ENCODE peak calls at places on chromosome 11, in seven cellular contexts. P, U, G, Y, C, J and B are unnamed samples. For H3K4me1, the result is how much of the 10 kb centered on the place peaks cover.

GRCh38 chr11:20671856-20672546 is 2.6 kb downstream of the NELL1 start:
- DNase-seq in P (no peak), U (no peak), G (no peak), Y (no peak), C (no peak), J (peak), B (no peak)

GRCh38 chr11:33461726-33462125 is 204.5 kb downstream of the HIPK3 start:
- DNase-seq in P (no peak), U (no peak), G (no peak), Y (no peak), C (no peak), J (peak), B (no peak)

GRCh38 chr11:118687906-118688305 is 8.5 kb upstream of the TREH start:
- DNase-seq in P (no peak), U (no peak), G (no peak), Y (no peak), C (no peak), J (no peak), B (no peak)

GRCh38 chr11:133215529-133216230 is 316.6 kb downstream of the OPCML start:
- DNase-seq in P (no peak), U (no peak), G (no peak), Y (no peak), C (no peak), J (no peak), B (no peak)

GRCh38 chr11:122020902-122021301 is 95.1 kb downstream of the BLID start:
- DNase-seq in P (no peak), U (no peak), G (peak), Y (peak), C (no peak), J (no peak), B (no peak)

GRCh38 chr11:70735976-70736375 is 337.6 kb downstream of the CTTN start:
- DNase-seq in P (no peak), U (no peak), G (no peak), Y (no peak), C (no peak), J (no peak), B (peak)

GRCh38 chr11:8060801-8061554 is 20.0 kb upstream of the TUB start:
- DNase-seq in P (no peak), U (peak), G (no peak), Y (no peak), C (no peak), J (peak), B (no peak)

GRCh38 chr11:104665631-104666030 is 232.6 kb downstream of the CASP12 start:
- DNase-seq in P (no peak), U (no peak), G (peak), Y (no peak), C (no peak), J (no peak), B (no peak)

GRCh38 chr11:73393011-73393380 is 16.8 kb downstream of the RELT start:
- DNase-seq in P (no peak), U (no peak), G (no peak), Y (no peak), C (no peak), J (no peak), B (no peak)

GRCh38 chr11:8767466-8768142 is 85.0 kb downstream of the RPL27A start:
- DNase-seq in P (no peak), U (peak), G (no peak), Y (no peak), C (no peak), J (peak), B (no peak)

GRCh38 chr11:102608699-102609098 is 16.4 kb downstream of the MMP20 start:
- DNase-seq in P (no peak), U (no peak), G (no peak), Y (no peak), C (no peak), J (peak), B (no peak)

GRCh38 chr11:114295676-114296081 is 520 bp upstream of the NNMT start:
- DNase-seq in P (no peak), U (no peak), G (no peak), Y (no peak), C (no peak), J (no peak), B (no peak)

GRCh38 chr11:120335596-120335927 is 651 bp upstream of the ARHGEF12 start:
- DNase-seq in P (no peak), U (peak), G (no peak), Y (no peak), C (peak), J (no peak), B (no peak)

GRCh38 chr11:2510626-2511402 is 66.0 kb downstream of the KCNQ1 start:
- DNase-seq in P (no peak), U (peak), G (no peak), Y (no peak), C (no peak), J (no peak), B (peak)

GRCh38 chr11:49995559-49995958 is 13.2 kb upstream of the OR4C12 start:
- DNase-seq in P (no peak), U (no peak), G (peak), Y (peak), C (peak), J (peak), B (peak)

GRCh38 chr11:63939351-63939920 is 634 bp downstream of the NAA40 start:
- DNase-seq in P (no peak), U (no peak), G (peak), Y (peak), C (no peak), J (peak), B (no peak)

GRCh38 chr11:126971305-126971704 is 29.3 kb downstream of the KIRREL3 start:
- DNase-seq in P (no peak), U (no peak), G (no peak), Y (no peak), C (no peak), J (no peak), B (no peak)

GRCh38 chr11:116231540-116231939 is 541.2 kb downstream of the BUD13 start:
- DNase-seq in P (no peak), U (no peak), G (no peak), Y (no peak), C (no peak), J (no peak), B (no peak)

GRCh38 chr11:79019981-79020380 is 420.8 kb downstream of the TENM4 start:
- DNase-seq in P (no peak), U (no peak), G (no peak), Y (no peak), C (no peak), J (no peak), B (no peak)

GRCh38 chr11:16603890-16604783 is 134.3 kb upstream of the C11orf58 start:
- DNase-seq in P (peak), U (peak), G (peak), Y (peak), C (peak), J (peak), B (peak)

GRCh38 chr11:71504526-71504925 is 22.5 kb upstream of the KRTAP5-7 start:
- DNase-seq in P (no peak), U (no peak), G (no peak), Y (no peak), C (no peak), J (no peak), B (peak)

GRCh38 chr11:34610324-34611041 is 10.4 kb upstream of the EHF start:
- DNase-seq in P (no peak), U (no peak), G (no peak), Y (no peak), C (no peak), J (no peak), B (no peak)

GRCh38 chr11:57379732-57380131 is 1.2 kb downstream of the PRG3 start:
- DNase-seq in P (no peak), U (no peak), G (peak), Y (peak), C (no peak), J (no peak), B (no peak)

GRCh38 chr11:106133529-106133928 is 56.1 kb downstream of the AASDHPPT start:
- DNase-seq in P (no peak), U (no peak), G (peak), Y (no peak), C (no peak), J (no peak), B (no peak)

GRCh38 chr11:79092791-79093313 is 348.0 kb downstream of the TENM4 start:
- DNase-seq in P (peak), U (no peak), G (peak), Y (no peak), C (no peak), J (peak), B (no peak)

GRCh38 chr11:126679033-126679432 is 321.5 kb downstream of the KIRREL3 start:
- DNase-seq in P (no peak), U (no peak), G (no peak), Y (no peak), C (no peak), J (no peak), B (no peak)

GRCh38 chr11:859394-860131 is 16.9 kb downstream of the TSPAN4 start:
- DNase-seq in P (peak), U (peak), G (peak), Y (peak), C (peak), J (peak), B (no peak)

GRCh38 chr11:29310016-29310415 is 706.8 kb downstream of the KCNA4 start:
- DNase-seq in P (no peak), U (no peak), G (peak), Y (no peak), C (no peak), J (peak), B (no peak)
- H3K27ac ChIP-seq in P (no peak), U (no peak), G (peak), Y (no peak), C (no peak), J (peak), B (no peak)

DNA sequence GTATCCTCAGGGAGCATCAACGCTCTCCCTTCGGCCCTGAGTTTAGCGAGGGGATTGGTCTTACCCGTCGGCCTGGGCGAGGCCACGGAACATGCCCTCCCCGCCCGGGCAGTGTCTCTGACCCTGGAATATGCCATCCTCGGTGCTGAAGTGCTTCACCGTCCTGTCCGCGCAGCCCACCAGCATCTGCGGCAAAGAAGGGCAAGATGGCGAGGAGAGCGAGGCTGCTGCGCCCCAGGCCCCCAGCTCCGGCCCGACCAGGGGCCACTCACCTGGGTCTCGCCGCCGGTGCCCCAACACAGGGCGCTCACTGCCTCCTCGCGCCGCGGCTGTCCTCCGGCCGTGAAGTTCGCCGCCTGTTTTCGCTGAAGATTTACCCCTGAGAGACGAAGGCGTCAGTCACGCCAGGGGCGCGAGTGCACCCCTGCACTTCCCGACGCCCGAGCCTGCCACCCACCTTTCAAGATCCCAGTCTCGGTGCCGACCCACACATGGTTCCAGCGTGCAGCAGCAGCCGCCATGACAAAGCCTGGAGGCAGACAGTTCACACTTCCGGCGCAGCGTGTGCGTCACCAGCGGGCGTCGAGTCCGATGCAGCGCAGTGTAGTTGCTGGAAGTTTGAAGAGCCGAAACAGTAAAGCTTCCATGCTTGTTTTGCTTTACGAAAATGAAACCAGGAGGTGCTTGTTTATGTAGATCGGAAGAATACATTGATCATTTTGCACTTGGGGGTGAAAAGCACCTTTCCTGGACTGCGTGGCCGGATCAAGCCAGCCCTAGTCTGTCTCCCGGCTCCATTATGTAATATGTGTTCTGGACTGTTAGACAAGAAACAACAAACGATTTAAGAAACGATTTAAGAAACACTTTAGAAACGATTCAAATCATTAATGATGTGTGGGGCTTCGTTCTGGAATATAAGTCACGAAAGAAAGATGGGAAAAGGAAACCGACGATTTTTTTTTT is at the start of gene WDR74:
- DNase-seq in P (peak), U (peak), G (peak), Y (peak), C (peak), J (peak), B (peak)
- TF ChIP-seq CTCF in P (no peak), U (no peak), G (no peak), Y (no peak), C (no peak), J (no peak), B (no peak)

GRCh38 chr11:107704432-107704831 is 7.4 kb downstream of the SLN start:
- DNase-seq in P (no peak), U (no peak), G (no peak), Y (no peak), C (no peak), J (peak), B (no peak)

GRCh38 chr11:107707128-107707760 is 4.6 kb downstream of the SLN start:
- DNase-seq in P (no peak), U (no peak), G (no peak), Y (no peak), C (no peak), J (no peak), B (no peak)

GRCh38 chr11:107702723-107703122 is 9.1 kb downstream of the SLN start:
- DNase-seq in P (no peak), U (no peak), G (no peak), Y (no peak), C (no peak), J (no peak), B (no peak)

GRCh38 chr11:107706531-107706930 is 5.3 kb downstream of the SLN start:
- DNase-seq in P (no peak), U (no peak), G (no peak), Y (no peak), C (no peak), J (no peak), B (no peak)

DNA sequence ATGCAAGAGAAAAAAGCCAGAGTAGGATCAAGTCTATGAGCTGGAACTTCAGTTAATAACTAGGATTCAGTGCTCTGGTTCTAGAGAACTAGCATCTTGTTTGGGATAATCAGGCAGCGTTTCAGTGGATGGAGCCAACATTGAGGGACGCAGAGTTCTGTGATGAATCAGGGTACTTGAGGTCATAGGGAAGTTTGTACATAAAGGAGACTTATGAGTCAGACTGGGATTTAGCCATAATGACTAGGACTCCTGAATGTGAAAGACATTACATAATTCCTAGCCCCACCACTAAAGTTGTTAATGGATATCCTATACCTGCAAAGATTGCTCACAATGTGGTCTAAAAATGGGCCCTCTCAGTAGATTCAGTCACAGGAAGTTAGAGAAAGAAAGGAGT is 6.8 kb downstream of the SLN start:
- DNase-seq in P (no peak), U (no peak), G (peak), Y (no peak), C (no peak), J (peak), B (no peak)
- H3K4me1 ChIP-seq in P (under half), U (under half), G (under half), Y (under half), C (under half), J (under half), B (under half)

GRCh38 chr11:128331317-128331716 is 256.0 kb downstream of the ETS1 start:
- DNase-seq in P (no peak), U (no peak), G (no peak), Y (no peak), C (no peak), J (no peak), B (no peak)
- H3K27ac ChIP-seq in P (no peak), U (no peak), G (no peak), Y (no peak), C (no peak), J (no peak), B (no peak)

GRCh38 chr11:96137357-96137756 is 205.6 kb downstream of the MAML2 start:
- DNase-seq in P (no peak), U (no peak), G (no peak), Y (no peak), C (no peak), J (no peak), B (no peak)

GRCh38 chr11:96143016-96143670 is 199.9 kb downstream of the MAML2 start:
- DNase-seq in P (no peak), U (no peak), G (peak), Y (no peak), C (no peak), J (no peak), B (no peak)

GRCh38 chr11:96136623-96137313 is 206.2 kb downstream of the MAML2 start:
- DNase-seq in P (no peak), U (no peak), G (no peak), Y (no peak), C (no peak), J (no peak), B (no peak)

GRCh38 chr11:96141649-96142048 is 201.3 kb downstream of the MAML2 start:
- DNase-seq in P (no peak), U (no peak), G (no peak), Y (no peak), C (no peak), J (no peak), B (no peak)

DNA sequence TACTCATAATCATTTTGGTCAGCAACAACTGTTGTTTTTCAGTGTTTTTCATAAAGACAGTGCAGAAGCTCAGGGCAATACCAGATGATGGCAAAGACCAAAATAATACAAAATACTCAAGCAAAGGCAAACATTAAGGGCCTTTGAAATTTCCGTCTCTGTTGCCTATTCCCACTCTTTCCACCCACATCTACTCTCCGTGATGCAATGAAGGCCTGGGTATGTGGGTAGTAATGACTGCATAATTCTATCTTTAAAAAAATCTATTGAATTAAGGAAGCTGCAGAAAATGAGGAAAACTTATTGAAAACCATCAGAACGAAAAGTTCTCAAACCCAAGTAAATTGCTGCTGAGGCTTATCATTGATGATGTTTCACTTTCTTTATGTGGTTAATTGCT is 203.3 kb downstream of the MAML2 start:
- DNase-seq in P (no peak), U (no peak), G (no peak), Y (no peak), C (no peak), J (no peak), B (no peak)
- TF ChIP-seq CTCF in P (no peak), U (no peak), G (no peak), Y (no peak), C (no peak), J (no peak), B (no peak)

GRCh38 chr11:76785513-76785912 is 2.4 kb downstream of the TSKU start:
- DNase-seq in P (no peak), U (no peak), G (no peak), Y (no peak), C (no peak), J (no peak), B (no peak)
- H3K4me1 ChIP-seq in P (under half), U (half or more), G (under half), Y (under half), C (under half), J (half or more), B (under half)

DNA sequence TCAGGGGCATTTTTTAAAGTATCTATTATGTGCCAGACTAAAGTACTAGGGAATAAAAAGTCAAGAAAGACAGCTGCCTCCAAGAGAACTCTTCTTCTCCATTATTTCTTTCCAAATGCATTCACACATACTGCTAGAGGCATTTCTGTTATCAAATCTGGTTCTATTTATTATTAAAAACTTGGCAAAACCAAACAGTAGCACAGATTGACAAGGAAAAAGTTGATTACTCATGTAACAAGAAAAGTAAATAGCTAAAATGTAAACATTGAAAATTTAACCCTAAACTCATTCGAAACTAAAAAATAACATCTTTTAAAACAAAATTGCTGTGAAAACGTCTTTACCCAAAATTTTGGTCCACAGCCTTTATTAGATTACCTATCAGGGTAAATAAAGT is 132.9 kb upstream of the GUCY1A2 start:
- DNase-seq in P (no peak), U (no peak), G (no peak), Y (no peak), C (no peak), J (no peak), B (no peak)
- H3K27ac ChIP-seq in P (no peak), U (no peak), G (no peak), Y (no peak), C (no peak), J (no peak), B (no peak)

GRCh38 chr11:61126266-61126665 is 24.0 kb downstream of the CD5 start:
- DNase-seq in P (peak), U (no peak), G (peak), Y (peak), C (no peak), J (no peak), B (no peak)
- TF ChIP-seq CTCF in P (peak), U (no peak), G (no peak), Y (no peak), C (no peak), J (no peak), B (no peak)

GRCh38 chr11:94734563-94735275 is 33.4 kb upstream of the AMOTL1 start:
- DNase-seq in P (no peak), U (no peak), G (no peak), Y (no peak), C (no peak), J (no peak), B (no peak)
- H3K4me1 ChIP-seq in P (under half), U (under half), G (under half), Y (under half), C (under half), J (half or more), B (under half)